ENCODE peak calls at places on chromosomes 6 and 20, in five cellular contexts. G, A, J, Z and R are unnamed samples.

GRCh38 chr6:82040405-82041221 is 206.9 kb downstream of the IBTK start:
- DNase-seq in A (no peak), G (no peak), Z (peak), J (peak), R (no peak)

GRCh38 chr6:87558446-87558845 is 31.3 kb downstream of the RARS2 start:
- DNase-seq in A (no peak), Z (no peak), G (no peak), J (no peak), R (no peak)

GRCh38 chr6:112035446-112035845 is 18.5 kb upstream of the CCN6 start:
- DNase-seq in G (no peak), Z (no peak), A (no peak), J (no peak), R (no peak)

GRCh38 chr20:24964518-24964838 is 15.4 kb downstream of the CST7 start:
- DNase-seq in A (no peak), G (no peak), J (peak), Z (no peak), R (no peak)

GRCh38 chr20:57664476-57664875 is 44.2 kb upstream of the ZBP1 start:
- DNase-seq in A (peak), G (no peak), J (no peak), Z (no peak), R (no peak)

GRCh38 chr6:33204415-33205171 is at the start of gene HSD17B8:
- DNase-seq in A (peak), G (peak), J (peak), Z (peak), R (peak)

GRCh38 chr20:64104667-64105451 is 2.5 kb downstream of the NPBWR2 start:
- DNase-seq in A (peak), G (no peak), Z (peak), J (no peak), R (no peak)

GRCh38 chr6:105794263-105794662 is 291.9 kb upstream of the PRDM1 start:
- DNase-seq in Z (peak), A (no peak), G (no peak), J (peak), R (no peak)

GRCh38 chr6:36769676-36770499 is 69.4 kb downstream of the CPNE5 start:
- DNase-seq in J (no peak), Z (no peak), G (no peak), A (no peak), R (no peak)

GRCh38 chr6:55276745-55277627 is 50.3 kb upstream of the GFRAL start:
- DNase-seq in A (no peak), J (peak), Z (peak), G (peak), R (peak)

GRCh38 chr6:145034664-145035063 is 700.7 kb downstream of the EPM2A start:
- DNase-seq in G (no peak), J (no peak), Z (no peak), A (no peak), R (no peak)

GRCh38 chr6:30542915-30543314 is 13.4 kb downstream of the GNL1 start:
- DNase-seq in G (no peak), A (no peak), J (no peak), Z (no peak), R (no peak)

GRCh38 chr6:327538-328183 is 35.4 kb downstream of the DUSP22 start:
- DNase-seq in A (peak), J (no peak), Z (no peak), G (no peak), R (no peak)

GRCh38 chr6:147204843-147205311 is 660 bp downstream of the STXBP5 start:
- DNase-seq in J (peak), G (no peak), Z (no peak), A (no peak), R (no peak)

GRCh38 chr20:62902926-62903615 is 23.2 kb downstream of the DIDO1 start:
- DNase-seq in A (peak), G (no peak), J (no peak), Z (no peak), R (no peak)

GRCh38 chr20:44692932-44693476 is 22.2 kb upstream of the CCN5 start:
- DNase-seq in G (no peak), A (peak), Z (no peak), J (peak), R (no peak)

GRCh38 chr6:157008568-157008967 is 231.4 kb downstream of the ARID1B start:
- DNase-seq in Z (no peak), A (no peak), J (no peak), G (no peak), R (no peak)

GRCh38 chr6:14386263-14386981 is 268.9 kb downstream of the CD83 start:
- DNase-seq in G (no peak), J (no peak), A (no peak), Z (no peak), R (no peak)

GRCh38 chr6:152954443-152954842 is 28.4 kb downstream of the FBXO5 start:
- DNase-seq in G (peak), A (no peak), J (no peak), Z (no peak), R (no peak)